ENCODE peak calls at places on chromosomes 12 and 14, in five cellular contexts. D is fibroblast of lung, A is tibial artery, G is heart left ventricle, Z is astrocyte. Y is an unnamed sample. For H3K36me3 and H3K4me1, the result is how much of the 10 kb centered on the place peaks cover.

GRCh38 chr12:51482808-51483532 is 58.3 kb downstream of the SLC4A8 start:
- DNase-seq in G (no peak), D (peak), A (no peak), Z (no peak), Y (no peak)

GRCh38 chr14:71203306-71203705 is 296.0 kb downstream of the PCNX1 start:
- DNase-seq in G (no peak), Z (peak), D (peak), A (no peak), Y (no peak)

GRCh38 chr14:44530482-44530881 is 23.4 kb upstream of the FSCB start:
- DNase-seq in G (no peak), A (no peak), D (peak), Z (no peak), Y (no peak)

GRCh38 chr14:32933623-32933942 is 5.1 kb upstream of the NPAS3 start:
- DNase-seq in A (no peak), G (no peak), Z (peak), D (peak), Y (no peak)

GRCh38 chr12:30706476-30706875 is 10.8 kb upstream of the IPO8 start:
- DNase-seq in Z (no peak), D (no peak), G (no peak), A (no peak), Y (no peak)

GRCh38 chr14:76926521-76927251 is 100.5 kb downstream of the LRRC74A start:
- DNase-seq in A (peak), Z (no peak), G (peak), D (peak), Y (peak)

GRCh38 chr12:52649066-52649465 is 2.9 kb downstream of the KRT2 start:
- DNase-seq in A (no peak), D (no peak), Z (no peak), G (no peak), Y (no peak)

GRCh38 chr14:90093942-90094595 is 32.3 kb downstream of the KCNK13 start:
- DNase-seq in D (peak), G (no peak), Z (peak), A (no peak), Y (no peak)

GRCh38 chr12:14167005-14167628 is 185.7 kb upstream of the GRIN2B start:
- DNase-seq in A (peak), D (peak), Z (peak), G (no peak), Y (no peak)

GRCh38 chr14:32085845-32086383 is 8.8 kb downstream of the ARHGAP5 start:
- DNase-seq in D (no peak), G (no peak), Z (no peak), A (no peak), Y (no peak)

GRCh38 chr12:52395761-52396434 is 10.2 kb downstream of the KRT82 start:
- DNase-seq in D (no peak), A (no peak), Z (no peak), G (no peak), Y (no peak)

GRCh38 chr14:77014004-77014604 is 14.4 kb downstream of the IRF2BPL start:
- DNase-seq in A (no peak), G (peak), Z (peak), D (peak), Y (no peak)

GRCh38 chr12:110349521-110350151 is 53.9 kb downstream of the ANAPC7 start:
- DNase-seq in A (no peak), D (no peak), G (no peak), Z (no peak), Y (no peak)
- H3K36me3 ChIP-seq in A (half or more), D (under half), G (half or more), Z (half or more), Y (under half)

DNA sequence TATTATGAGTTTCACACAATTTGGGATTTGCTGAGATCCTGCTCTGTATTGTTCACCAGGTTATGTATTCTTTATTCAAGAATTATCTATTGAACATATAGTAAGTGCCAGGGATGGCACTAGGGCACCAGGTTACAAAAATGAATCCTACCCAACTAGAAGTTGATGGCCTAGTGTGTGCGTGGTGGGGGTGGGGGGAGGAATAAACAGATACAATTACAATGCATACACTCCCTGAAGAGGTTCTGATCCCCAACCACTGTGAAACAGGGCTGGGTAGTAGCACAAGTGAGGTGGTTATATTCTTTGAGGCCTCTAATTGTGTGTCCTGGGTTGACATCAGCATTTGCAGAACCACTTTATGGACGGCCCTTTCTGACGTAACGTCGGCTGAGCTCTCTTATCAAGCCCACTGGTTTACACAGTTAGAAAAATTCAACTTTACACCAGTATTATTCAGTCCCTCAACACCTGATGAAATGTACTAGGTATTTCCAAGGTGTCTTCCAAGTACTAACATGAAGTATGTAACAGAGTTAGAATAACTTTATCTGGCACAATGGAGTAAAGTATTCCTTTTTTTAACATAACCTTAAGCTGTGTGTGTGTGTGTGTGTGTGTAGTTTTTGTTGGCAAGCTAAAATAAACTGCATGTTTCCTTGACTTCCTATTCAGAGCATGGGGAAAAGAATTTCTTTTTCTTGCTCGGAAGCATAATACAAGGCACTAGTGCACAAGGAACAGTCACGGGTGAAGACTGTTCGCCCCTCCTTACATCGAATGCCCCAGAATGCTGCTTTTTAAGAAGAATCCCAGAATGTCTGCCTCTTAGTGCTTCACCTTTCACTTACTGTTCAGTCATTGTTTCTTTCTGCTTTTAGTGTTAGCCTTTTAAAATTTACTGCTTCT is 8.1 kb upstream of the GLRX5 start:
- DNase-seq in Z (peak), D (peak), A (no peak), G (no peak), Y (no peak)
- H3K4me1 ChIP-seq in Z (half or more), D (under half), A (under half), G (under half), Y (under half)

GRCh38 chr12:24307716-24308335 is 358.4 kb upstream of the SOX5 start:
- DNase-seq in D (no peak), G (no peak), Z (no peak), A (no peak), Y (no peak)
- H3K4me3 ChIP-seq in D (no peak), G (no peak), Z (no peak), A (no peak), Y (no peak)

GRCh38 chr14:105026789-105027563 is 6.1 kb upstream of the CDCA4 start:
- DNase-seq in D (peak), Z (peak), A (no peak), G (no peak), Y (no peak)
- H3K36me3 ChIP-seq in D (under half), Z (under half), A (under half), G (under half), Y (under half)

GRCh38 chr14:22929104-22929847 is at the start of gene PRMT5:
- DNase-seq in G (peak), A (peak), D (peak), Z (peak), Y (peak)

GRCh38 chr14:22928237-22929103 is 706 bp downstream of the PRMT5 start:
- DNase-seq in Z (no peak), D (no peak), G (no peak), A (no peak), Y (no peak)

GRCh38 chr14:22926316-22926715 is 2.9 kb downstream of the PRMT5 start:
- DNase-seq in Z (peak), G (no peak), D (peak), A (no peak), Y (no peak)

GRCh38 chr14:22925513-22925912 is 3.7 kb downstream of the PRMT5 start:
- DNase-seq in G (no peak), A (no peak), D (no peak), Z (no peak), Y (no peak)

GRCh38 chr14:22929848-22930364 is 730 bp upstream of the PRMT5 start:
- DNase-seq in D (no peak), Z (no peak), A (no peak), G (no peak), Y (no peak)
- H3K4me1 ChIP-seq in D (under half), Z (under half), A (under half), G (under half), Y (under half)